ENCODE peak calls at places on chromosome 21, in seven cellular contexts. P, W, T, O, N, A and V are unnamed samples.
A peak's percentile ranks its signal among the peaks of the same experiment; 100 is the strongest.

GRCh38 chr21:38468989-38469388 is 29.3 kb downstream of the ERG start:
- DNase-seq in A (no peak), O (no peak), P (no peak), N (no peak), W (no peak), T (no peak), V (no peak)

GRCh38 chr21:41024341-41025056 is 143.5 kb upstream of the BACE2 start:
- DNase-seq in T (no peak), N (no peak), O (no peak), P (no peak), A (no peak), W (no peak), V (no peak)

GRCh38 chr21:29299906-29300546 is 1.3 kb downstream of the BACH1 start:
- DNase-seq in P (peak; percentile 40), T (peak; percentile 86), O (peak; percentile 25), N (peak; percentile 100), W (peak; percentile 29), A (peak; percentile 94), V (no peak)

GRCh38 chr21:39676054-39676771 is 63.5 kb downstream of the B3GALT5 start:
- DNase-seq in A (no peak), T (no peak), P (no peak), O (no peak), N (peak; percentile 19), W (peak; percentile 50), V (no peak)

GRCh38 chr21:27580276-27580675 is 613.4 kb upstream of the ADAMTS5 start:
- DNase-seq in N (peak; percentile 26), T (no peak), A (no peak), W (no peak), P (no peak), O (no peak), V (no peak)

GRCh38 chr21:21463456-21463855 is 465.2 kb downstream of the NCAM2 start:
- DNase-seq in T (no peak), P (no peak), O (no peak), N (no peak), A (no peak), W (no peak), V (peak; percentile 90)

GRCh38 chr21:32338209-32338921 is 39.7 kb downstream of the MRAP start:
- DNase-seq in N (no peak), T (no peak), P (no peak), W (no peak), A (no peak), O (no peak), V (no peak)

GRCh38 chr21:39979321-39979720 is 112.1 kb downstream of the PCP4 start:
- DNase-seq in A (no peak), N (no peak), T (no peak), W (no peak), P (peak; percentile 61), O (no peak), V (no peak)

GRCh38 chr21:46559291-46559983 is 45.4 kb downstream of the S100B start:
- DNase-seq in T (no peak), W (no peak), N (no peak), O (no peak), A (no peak), P (no peak), V (no peak)

GRCh38 chr21:21373969-21374368 is 375.8 kb downstream of the NCAM2 start:
- DNase-seq in T (no peak), W (no peak), O (no peak), A (no peak), P (no peak), N (peak; percentile 10), V (no peak)

GRCh38 chr21:38486221-38486620 is 12.1 kb downstream of the ERG start:
- DNase-seq in P (no peak), T (no peak), A (peak; percentile 29), O (no peak), W (no peak), N (no peak), V (no peak)

GRCh38 chr21:27094182-27094948 is 127.5 kb upstream of the ADAMTS5 start:
- DNase-seq in T (no peak), N (peak; percentile 26), P (no peak), A (peak; percentile 38), W (no peak), O (no peak), V (no peak)

GRCh38 chr21:34526618-34527290 is 14.7 kb upstream of the KCNE1 start:
- DNase-seq in O (peak; percentile 49), N (peak; percentile 100), P (no peak), A (peak; percentile 100), T (no peak), W (peak; percentile 69), V (peak; percentile 79)

GRCh38 chr21:35257413-35257812 is 208.3 kb upstream of the RUNX1 start:
- DNase-seq in P (no peak), O (peak; percentile 27), W (peak; percentile 44), T (no peak), A (peak; percentile 73), N (peak; percentile 97), V (no peak)

GRCh38 chr21:39568380-39568779 is 44.4 kb upstream of the B3GALT5 start:
- DNase-seq in W (no peak), T (no peak), O (no peak), N (no peak), P (no peak), A (no peak), V (no peak)

GRCh38 chr21:17472167-17472566 is 40.7 kb upstream of the CXADR start:
- DNase-seq in A (no peak), W (peak; percentile 49), O (no peak), N (no peak), T (no peak), P (no peak), V (peak; percentile 85)

GRCh38 chr21:26800455-26801454 is 44.5 kb downstream of the ADAMTS1 start:
- DNase-seq in P (no peak), T (no peak), A (no peak), W (no peak), N (peak; percentile 87), O (peak; percentile 50), V (no peak)

GRCh38 chr21:25031750-25032149 is 575.5 kb downstream of the MRPL39 start:
- DNase-seq in A (no peak), W (no peak), P (no peak), T (no peak), N (no peak), O (no peak), V (no peak)

GRCh38 chr21:19420607-19421006 is 1017.0 kb upstream of the TMPRSS15 start:
- DNase-seq in O (no peak), W (no peak), T (no peak), P (no peak), A (no peak), N (no peak), V (no peak)

GRCh38 chr21:30102881-30103280 is 63.7 kb downstream of the CLDN17 start:
- DNase-seq in T (no peak), O (no peak), P (no peak), W (no peak), A (no peak), N (no peak), V (no peak)

GRCh38 chr21:39238275-39238674 is 55.0 kb upstream of the PSMG1 start:
- DNase-seq in T (no peak), W (no peak), O (no peak), A (no peak), P (no peak), N (no peak), V (no peak)

DNA sequence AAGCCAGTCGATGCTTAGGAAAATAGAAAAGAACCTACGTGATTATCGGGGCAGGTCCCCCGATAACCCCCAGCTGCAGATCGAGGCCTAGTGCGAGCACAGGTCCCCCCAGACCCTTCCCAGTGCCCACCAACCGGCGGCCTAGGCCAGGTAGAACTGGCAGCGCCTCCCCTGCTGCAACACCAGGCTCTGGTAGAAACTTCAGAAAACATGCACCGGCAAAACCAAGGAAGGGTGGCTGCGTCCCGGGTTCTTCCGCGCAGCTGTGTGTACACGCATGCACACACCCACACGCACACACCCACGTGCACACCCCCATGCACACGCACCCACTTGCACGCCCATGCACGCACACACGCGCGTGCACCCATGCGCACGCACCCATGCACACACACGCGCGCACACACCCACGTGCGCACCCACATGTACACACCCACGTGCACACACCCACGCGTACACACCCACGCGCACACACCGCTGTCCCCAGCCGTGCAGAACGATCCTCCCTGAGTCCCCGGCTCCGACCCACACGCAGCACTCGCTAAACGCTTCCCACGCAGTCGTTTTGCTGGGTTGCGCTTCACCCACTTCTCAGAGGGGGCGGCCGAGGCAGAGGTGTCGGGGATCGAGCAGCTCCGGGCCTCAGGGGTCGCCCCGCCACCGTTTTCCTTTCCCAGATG is 5.2 kb downstream of the TSPEAR start:
- DNase-seq in N (no peak), P (peak; percentile 5), A (no peak), O (no peak), T (peak; percentile 55), W (no peak), V (no peak)
- H3K4me3 ChIP-seq in N (no peak overlapping the region), P (no peak overlapping the region), A (no peak overlapping the region), O (no peak overlapping the region), T (no peak overlapping the region), W (no peak overlapping the region), V (no peak overlapping the region)

DNA sequence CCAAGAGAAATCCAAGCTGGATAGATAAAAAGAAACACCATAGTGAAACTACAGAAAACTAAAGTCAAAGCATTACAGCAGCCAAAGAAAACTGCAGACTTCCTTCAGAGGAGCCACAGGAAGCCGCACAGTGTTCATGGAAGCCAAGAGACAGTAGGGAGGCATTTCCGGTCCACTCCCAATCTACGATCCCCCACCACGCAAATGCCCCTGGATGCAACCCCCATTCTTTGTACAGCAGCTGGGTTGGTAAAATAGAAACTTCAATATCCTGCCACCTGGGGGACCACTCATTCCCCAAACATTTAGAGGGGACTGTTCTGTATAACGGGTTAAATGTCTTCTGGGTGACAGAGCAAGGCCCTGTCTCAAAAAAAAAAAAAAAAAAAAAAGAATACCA is 43.9 kb upstream of the TSPEAR start:
- DNase-seq in N (no peak), P (no peak), W (no peak), O (no peak), T (no peak), A (no peak), V (no peak)
- TF ChIP-seq CTCF in N (no peak), P (no peak), W (no peak), O (no peak), T (no peak), A (peak; percentile 23), V (peak; percentile 17)

GRCh38 chr21:45405819-45406762 is 1.1 kb downstream of the COL18A1 start:
- DNase-seq in O (peak; percentile 55), W (no peak), A (no peak), P (no peak), T (peak; percentile 69), N (peak; percentile 45), V (no peak)
- H3K4me3 ChIP-seq in O (peak overlapping the region; percentile 68), W (peak overlapping the region; percentile 46), A (peak overlapping the region; percentile 31), P (peak overlapping the region; percentile 4), T (peak overlapping the region; percentile 55), N (peak overlapping the region; percentile 47), V (peak overlapping the region; percentile 44)

DNA sequence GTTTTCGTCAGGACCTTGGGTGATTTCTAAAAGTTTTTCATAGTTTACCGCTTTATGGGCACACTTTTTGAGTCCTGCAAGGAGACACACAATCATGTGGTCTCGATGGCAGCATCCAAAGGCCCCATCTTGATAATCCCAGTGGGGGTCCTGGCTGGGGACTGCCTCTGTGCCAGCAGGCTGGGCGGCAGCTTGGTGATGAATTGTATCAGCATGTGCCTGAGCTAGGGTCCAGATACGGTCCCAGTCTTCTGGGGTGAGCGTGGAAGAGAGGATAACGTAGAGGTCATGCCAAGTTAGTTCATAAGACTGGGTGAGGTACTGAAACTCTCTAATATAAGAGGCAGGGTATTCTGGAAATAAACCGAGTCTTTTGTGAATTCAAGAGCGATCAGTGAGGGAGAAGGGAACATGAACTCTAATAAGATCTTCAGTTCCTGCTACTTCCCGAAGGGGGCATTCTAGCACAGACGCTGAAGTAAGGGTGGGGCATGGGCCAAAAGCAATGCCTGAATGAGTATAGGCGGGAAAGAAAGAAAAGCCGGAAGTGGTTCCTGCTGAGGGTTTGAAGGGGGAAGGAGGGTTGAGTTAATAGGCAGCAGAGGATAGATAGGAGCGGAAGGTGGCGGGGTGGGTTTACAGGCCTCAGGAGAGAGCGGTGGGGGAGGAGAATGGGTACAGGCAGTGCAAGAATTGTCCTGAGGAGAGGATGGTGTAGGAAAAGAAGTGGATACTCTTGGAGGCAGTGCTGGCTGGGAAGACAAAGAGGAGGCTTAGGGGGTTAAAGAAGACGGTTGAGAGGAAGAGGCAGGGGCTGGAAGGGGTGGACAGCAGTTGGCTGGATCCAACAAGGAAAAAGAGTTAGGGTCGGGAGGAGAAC is 1.6 kb downstream of the ERVH48-1 start:
- DNase-seq in T (peak; percentile 78), P (peak; percentile 94), A (peak; percentile 52), O (peak; percentile 70), N (peak; percentile 86), W (peak; percentile 79), V (peak; percentile 58)
- TF ChIP-seq CTCF in T (peak; percentile 88), P (peak; percentile 82), A (peak; percentile 87), O (peak; percentile 87), N (peak; percentile 86), W (peak; percentile 93), V (peak; percentile 75)